ENCODE peak calls at places on chromosomes 11 and 22, in four cellular contexts. H, G, E and J are unnamed samples.
A peak's percentile ranks its signal among the peaks of the same experiment; 100 is the strongest.

GRCh38 chr11:21552910-21553309 is 640.0 kb upstream of the ANO5 start:
- DNase-seq in G (no peak), E (no peak), H (no peak), J (no peak)

GRCh38 chr11:62423012-62423411 is 4.2 kb downstream of the SCGB1A1 start:
- DNase-seq in G (no peak), H (no peak), E (no peak), J (no peak)

GRCh38 chr11:12318791-12319733 is 58.3 kb upstream of the PARVA start:
- DNase-seq in E (peak; percentile 58), G (peak; percentile 60), H (no peak), J (no peak)

GRCh38 chr11:78567209-78567608 is 7.5 kb downstream of the NARS2 start:
- DNase-seq in G (peak; percentile 29), E (peak; percentile 42), H (no peak), J (no peak)

GRCh38 chr11:19938051-19938856 is 222.0 kb downstream of the DBX1 start:
- DNase-seq in H (peak; percentile 56), G (no peak), E (peak; percentile 72), J (peak; percentile 27)

GRCh38 chr11:115269193-115269592 is 235.0 kb downstream of the CADM1 start:
- DNase-seq in E (no peak), H (no peak), G (no peak), J (no peak)

GRCh38 chr11:68071281-68072048 is 32.6 kb downstream of the TCIRG1 start:
- DNase-seq in H (no peak), G (no peak), E (no peak), J (no peak)

GRCh38 chr11:8988329-8989234 is 15.2 kb downstream of the NRIP3 start:
- DNase-seq in H (no peak), E (peak; percentile 15), G (peak; percentile 61), J (no peak)

GRCh38 chr11:105609341-105609781 is 512 bp upstream of the GRIA4 start:
- DNase-seq in H (peak; percentile 16), G (no peak), E (peak; percentile 27), J (no peak)

GRCh38 chr11:2672553-2673249 is 27.1 kb downstream of the KCNQ1OT1 start:
- DNase-seq in E (no peak), G (no peak), H (no peak), J (no peak)

GRCh38 chr11:88482871-88483301 is 145.3 kb upstream of the CTSC start:
- DNase-seq in G (no peak), E (no peak), H (no peak), J (no peak)

GRCh38 chr11:12761029-12761428 is 86.8 kb downstream of the TEAD1 start:
- DNase-seq in E (peak; percentile 51), H (no peak), G (peak; percentile 46), J (no peak)

GRCh38 chr22:42461511-42461910 is 29.3 kb upstream of the NFAM1 start:
- DNase-seq in H (no peak), E (no peak), G (no peak), J (no peak)

GRCh38 chr11:2096919-2097301 is 42.3 kb downstream of the IGF2 start:
- DNase-seq in E (no peak), H (no peak), G (no peak), J (no peak)

GRCh38 chr11:72306186-72306585 is 62.2 kb upstream of the PHOX2A start:
- DNase-seq in G (no peak), E (peak; percentile 29), H (no peak), J (no peak)

GRCh38 chr11:6629573-6629891 is 10.3 kb upstream of the TPP1 start:
- DNase-seq in H (no peak), G (no peak), E (no peak), J (no peak)

GRCh38 chr11:100727410-100727809 is 40.3 kb downstream of the ARHGAP42 start:
- DNase-seq in G (no peak), H (no peak), E (peak; percentile 27), J (no peak)

GRCh38 chr11:122852071-122852831 is 14.0 kb downstream of the CRTAM start:
- DNase-seq in G (peak; percentile 25), H (no peak), E (peak; percentile 8), J (no peak)

GRCh38 chr11:10263929-10264328 is 30.1 kb downstream of the SBF2 start:
- DNase-seq in H (no peak), G (peak; percentile 56), E (peak; percentile 58), J (no peak)

GRCh38 chr22:45992737-45993136 is 15.8 kb upstream of the WNT7B start:
- DNase-seq in H (no peak), G (no peak), E (no peak), J (no peak)

GRCh38 chr11:74877132-74877531 is 71.8 kb downstream of the XRRA1 start:
- DNase-seq in H (no peak), G (peak; percentile 8), E (peak; percentile 3), J (no peak)

GRCh38 chr11:64571410-64572091 is 19.5 kb upstream of the SLC22A12 start:
- DNase-seq in G (no peak), H (no peak), E (peak; percentile 29), J (no peak)

GRCh38 chr22:19271856-19272535 is 19.5 kb downstream of the CLTCL1 start:
- DNase-seq in E (no peak), H (no peak), G (no peak), J (no peak)

GRCh38 chr11:31823372-31824371 is 12.6 kb upstream of the PAX6 start:
- DNase-seq in E (no peak), G (no peak), H (peak; percentile 3), J (no peak)

GRCh38 chr11:35615911-35616900 is 2.1 kb upstream of the FJX1 start:
- DNase-seq in H (no peak), G (peak; percentile 66), E (peak; percentile 79), J (no peak)

GRCh38 chr22:44129614-44129976 is 51.1 kb upstream of the PARVG start:
- DNase-seq in H (no peak), E (peak; percentile 33), G (peak; percentile 23), J (no peak)

GRCh38 chr22:43207386-43207785 is 20.5 kb upstream of the TTLL12 start:
- DNase-seq in H (no peak), E (no peak), G (no peak), J (no peak)

GRCh38 chr22:19064354-19065054 is 57.7 kb downstream of the DGCR2 start:
- DNase-seq in E (no peak), H (no peak), G (no peak), J (no peak)

GRCh38 chr11:128518493-128519207 is 68.7 kb downstream of the ETS1 start:
- DNase-seq in H (no peak), E (peak; percentile 41), G (no peak), J (no peak)

GRCh38 chr11:36116161-36116560 is 172.3 kb downstream of the LDLRAD3 start:
- DNase-seq in H (no peak), G (no peak), E (no peak), J (no peak)

GRCh38 chr11:1179641-1180040 is 21.9 kb downstream of the MUC5AC start:
- DNase-seq in H (no peak), E (no peak), G (no peak), J (no peak)

GRCh38 chr11:12900496-12900895 is 108.6 kb upstream of the RASSF10 start:
- DNase-seq in G (peak; percentile 84), H (no peak), E (peak; percentile 92), J (no peak)

GRCh38 chr11:11976476-11977187 is 31.8 kb downstream of the DKK3 start:
- DNase-seq in H (no peak), G (no peak), E (no peak), J (no peak)

GRCh38 chr11:121807051-121807450 is 309.0 kb downstream of the BLID start:
- DNase-seq in E (no peak), H (no peak), G (no peak), J (no peak)
- TF ChIP-seq CTCF in E (no peak), H (no peak), G (no peak), J (no peak)

DNA sequence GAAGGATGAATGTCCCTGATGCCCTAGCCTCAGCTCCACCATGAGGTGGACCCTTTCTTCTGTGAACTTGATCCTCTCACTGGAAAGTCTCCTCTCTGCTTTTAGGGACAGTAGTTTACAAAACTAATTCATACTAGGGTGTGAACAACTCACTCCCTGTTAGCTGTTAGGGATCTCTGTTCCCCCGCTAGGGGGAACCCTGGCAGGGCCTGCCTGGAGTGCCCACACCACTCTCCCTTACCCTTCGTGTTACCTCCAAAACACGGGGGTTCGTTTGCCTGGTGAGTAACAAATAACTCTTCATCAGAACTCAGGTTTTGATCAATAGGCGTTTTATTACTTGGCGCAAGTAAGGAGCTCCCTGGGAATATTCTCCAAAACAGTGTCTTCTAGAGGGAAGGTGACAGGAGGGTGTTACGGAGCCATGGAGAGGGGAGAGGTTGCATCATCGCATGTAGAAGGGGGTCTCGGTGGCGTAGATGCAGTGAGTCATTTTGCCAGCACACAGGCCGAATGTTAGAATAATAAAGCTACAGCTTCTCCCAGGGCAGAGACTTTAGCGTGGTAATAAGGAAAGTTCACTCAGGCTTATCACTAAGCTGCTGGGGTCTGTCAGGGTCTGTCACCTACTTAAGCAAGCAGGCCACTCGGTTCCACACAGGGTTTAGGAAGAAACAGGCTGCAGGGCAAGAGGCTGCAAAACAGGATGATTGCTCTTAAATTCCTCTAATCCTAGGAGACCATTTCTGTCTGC is 45.8 kb downstream of the C11orf96 start:
- DNase-seq in E (peak; percentile 56), G (no peak), H (no peak), J (no peak)
- TF ChIP-seq CTCF in E (peak; percentile 61), G (peak; percentile 46), H (no peak), J (no peak)

GRCh38 chr11:66281001-66281400 is 3.0 kb downstream of the CNIH2 start:
- DNase-seq in E (no peak), H (no peak), G (no peak), J (no peak)

GRCh38 chr11:66278396-66279091 is 569 bp downstream of the CNIH2 start:
- DNase-seq in E (peak; percentile 30), H (no peak), G (no peak), J (no peak)

GRCh38 chr11:66281776-66282467 is 3.9 kb downstream of the CNIH2 start:
- DNase-seq in G (no peak), H (no peak), E (no peak), J (no peak)

GRCh38 chr11:66279092-66279797 is 1.3 kb downstream of the CNIH2 start:
- DNase-seq in H (no peak), E (no peak), G (no peak), J (no peak)

GRCh38 chr11:66280428-66280827 is 2.5 kb downstream of the CNIH2 start:
- DNase-seq in G (no peak), H (no peak), E (no peak), J (no peak)
- TF ChIP-seq CTCF in G (no peak), H (no peak), E (no peak), J (no peak)

GRCh38 chr22:35051791-35052190 is 14.2 kb upstream of the ISX start:
- DNase-seq in E (no peak), G (no peak), H (no peak), J (no peak)

GRCh38 chr22:35053060-35053835 is 12.7 kb upstream of the ISX start:
- DNase-seq in H (no peak), G (no peak), E (no peak), J (no peak)

GRCh38 chr22:35054064-35054463 is 11.9 kb upstream of the ISX start:
- DNase-seq in G (no peak), H (no peak), E (no peak), J (no peak)

GRCh38 chr22:35046744-35047462 is 19.1 kb upstream of the ISX start:
- DNase-seq in E (no peak), H (no peak), G (no peak), J (no peak)

DNA sequence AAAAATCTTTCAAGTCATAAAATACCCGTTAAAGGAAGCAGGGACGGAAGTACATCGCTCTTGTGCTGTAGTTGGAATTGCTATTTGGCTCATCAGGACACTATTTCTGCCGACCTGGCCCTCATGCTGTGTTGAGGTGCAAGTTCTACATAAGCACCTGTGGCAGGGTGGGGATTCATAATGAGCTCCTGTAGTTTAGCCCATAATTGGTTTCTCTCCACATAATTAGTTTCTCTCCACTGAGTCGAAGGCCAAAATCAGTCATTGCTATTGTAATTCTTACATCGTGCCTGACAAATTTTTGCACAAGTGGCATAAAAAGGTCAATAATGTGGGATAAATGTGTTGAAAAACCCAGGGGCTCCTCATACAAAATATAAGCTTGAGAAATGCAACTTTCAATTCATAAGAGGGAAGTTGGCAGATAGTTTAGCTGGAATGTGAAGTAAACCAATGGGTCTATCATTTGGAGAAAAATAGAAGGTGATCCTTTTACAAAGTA is 14.9 kb upstream of the ISX start:
- DNase-seq in E (no peak), G (no peak), H (no peak), J (no peak)
- TF ChIP-seq CTCF in E (no peak), G (no peak), H (no peak), J (no peak)